ENCODE peak calls at places on chromosomes 5 and 9, in eight cellular contexts. T is amniotic epithelial cell, I is OCI-LY7, U is H4, O is body of pancreas, S is EL, N is EH, B is RKO. Y is an unnamed sample.

GRCh38 chr9:6640268-6641072 is 5.1 kb downstream of the GLDC start:
- DNase-seq in T (no peak), I (no peak), U (no peak), O (no peak), S (no peak), N (no peak), B (no peak), Y (no peak)

GRCh38 chr9:22447607-22448305 is 1.1 kb downstream of the DMRTA1 start:
- DNase-seq in T (no peak), I (no peak), U (no peak), O (peak), S (no peak), N (no peak), B (no peak), Y (no peak)

GRCh38 chr9:120933310-120934044 is 6.9 kb upstream of the TRAF1 start:
- DNase-seq in T (no peak), I (no peak), U (no peak), O (no peak), S (no peak), N (no peak), B (no peak), Y (no peak)

GRCh38 chr9:35521708-35522107 is 31.8 kb downstream of the RUSC2 start:
- DNase-seq in T (peak), I (no peak), U (peak), O (no peak), S (peak), N (peak), B (no peak), Y (no peak)

GRCh38 chr9:130015353-130016019 is 27.5 kb downstream of the FNBP1 start:
- DNase-seq in T (no peak), I (no peak), U (no peak), O (no peak), S (no peak), N (no peak), B (no peak), Y (no peak)

GRCh38 chr5:170748986-170749385 is 34.5 kb upstream of the GABRP start:
- DNase-seq in T (no peak), I (no peak), U (no peak), O (no peak), S (no peak), N (no peak), B (no peak), Y (no peak)

GRCh38 chr5:71483355-71483754 is 27.9 kb downstream of the BDP1 start:
- DNase-seq in T (peak), I (no peak), U (no peak), O (no peak), S (peak), N (peak), B (no peak), Y (no peak)

GRCh38 chr5:145925803-145926202 is 10.6 kb upstream of the SH3RF2 start:
- DNase-seq in T (peak), I (no peak), U (no peak), O (no peak), S (peak), N (peak), B (no peak), Y (no peak)

GRCh38 chr5:181219262-181220177 is 3.6 kb upstream of the TRIM41 start:
- DNase-seq in T (no peak), I (no peak), U (no peak), O (no peak), S (no peak), N (no peak), B (no peak), Y (no peak)

GRCh38 chr5:113487779-113488644 is at the start of gene MCC:
- DNase-seq in T (peak), I (no peak), U (peak), O (peak), S (peak), N (peak), B (no peak), Y (no peak)

GRCh38 chr9:112754578-112754977 is 4.0 kb downstream of the SNX30 start:
- DNase-seq in T (no peak), I (peak), U (peak), O (no peak), S (peak), N (peak), B (no peak), Y (peak)

GRCh38 chr9:129348890-129349570 is 171.0 kb upstream of the IER5L start:
- DNase-seq in T (no peak), I (no peak), U (no peak), O (no peak), S (no peak), N (no peak), B (no peak), Y (no peak)

GRCh38 chr9:5886114-5886939 is 4.4 kb upstream of the MLANA start:
- DNase-seq in T (peak), I (peak), U (peak), O (peak), S (peak), N (peak), B (peak), Y (peak)

GRCh38 chr9:71663931-71664459 is 104.3 kb downstream of the CEMIP2 start:
- DNase-seq in T (peak), I (no peak), U (peak), O (no peak), S (peak), N (peak), B (no peak), Y (no peak)

GRCh38 chr5:14145356-14146334 is 2.5 kb downstream of the TRIO start:
- DNase-seq in T (no peak), I (no peak), U (no peak), O (no peak), S (no peak), N (no peak), B (no peak), Y (no peak)

GRCh38 chr5:51829691-51830090 is 446.4 kb downstream of the ISL1 start:
- DNase-seq in T (no peak), I (no peak), U (no peak), O (no peak), S (no peak), N (no peak), B (no peak), Y (peak)

GRCh38 chr5:80655231-80655784 is 525 bp upstream of the DHFR start:
- DNase-seq in T (no peak), I (peak), U (no peak), O (no peak), S (peak), N (peak), B (peak), Y (no peak)

GRCh38 chr9:69472101-69472625 is 147.1 kb downstream of the ENTREP1 start:
- DNase-seq in T (no peak), I (no peak), U (no peak), O (no peak), S (no peak), N (no peak), B (no peak), Y (no peak)

GRCh38 chr9:78695521-78695920 is 398.6 kb downstream of the PSAT1 start:
- DNase-seq in T (no peak), I (no peak), U (no peak), O (peak), S (no peak), N (no peak), B (no peak), Y (peak)

GRCh38 chr9:32969270-32969669 is 32.2 kb downstream of the APTX start:
- DNase-seq in T (peak), I (no peak), U (no peak), O (no peak), S (peak), N (peak), B (peak), Y (no peak)

GRCh38 chr9:27528886-27529315 is 713 bp downstream of the MOB3B start:
- DNase-seq in T (no peak), I (peak), U (no peak), O (peak), S (peak), N (peak), B (peak), Y (no peak)

GRCh38 chr9:104144336-104144735 is 50.2 kb downstream of the SMC2 start:
- DNase-seq in T (no peak), I (no peak), U (peak), O (no peak), S (peak), N (no peak), B (no peak), Y (no peak)